ENCODE peak calls at places on chromosomes 6 and 20, in ten cellular contexts. C, X, A, B, Q, W, P, Y, V and U are unnamed samples.

GRCh38 chr20:62900692-62901584 is 25.4 kb downstream of the DIDO1 start:
- DNase-seq in W (no peak), A (peak; percentile 70), Y (no peak), B (peak; percentile 62), Q (no peak), X (peak; percentile 45), V (no peak), C (no peak), P (no peak), U (no peak)

GRCh38 chr20:57205625-57206219 is 60.7 kb downstream of the BMP7 start:
- DNase-seq in X (no peak), V (peak; percentile 26), W (no peak), Q (peak; percentile 40), B (no peak), A (no peak), P (peak; percentile 88), C (peak; percentile 92), Y (peak; percentile 41), U (no peak)

GRCh38 chr20:11902264-11902663 is 15.4 kb upstream of the BTBD3 start:
- DNase-seq in V (peak; percentile 76), Q (no peak), X (no peak), A (no peak), P (peak; percentile 84), Y (no peak), C (no peak), W (no peak), B (no peak), U (no peak)

GRCh38 chr6:53986721-53987526 is 124.3 kb upstream of the MLIP start:
- DNase-seq in B (no peak), X (no peak), Y (no peak), W (no peak), Q (no peak), A (no peak), V (peak; percentile 31), C (peak; percentile 75), P (peak; percentile 52), U (no peak)

GRCh38 chr6:25508051-25508450 is 144.0 kb upstream of the SCGN start:
- DNase-seq in W (no peak), Y (no peak), X (no peak), C (no peak), B (no peak), V (no peak), P (no peak), A (no peak), Q (no peak), U (no peak)

GRCh38 chr6:140538926-140539325 is 1164.5 kb upstream of the CITED2 start:
- DNase-seq in C (peak; percentile 14), X (no peak), Q (no peak), V (no peak), P (peak; percentile 38), W (no peak), A (no peak), Y (no peak), B (no peak), U (no peak)

GRCh38 chr6:137033828-137034227 is 10.9 kb downstream of the IL20RA start:
- DNase-seq in Y (no peak), X (no peak), P (peak; percentile 68), A (peak; percentile 30), B (no peak), C (no peak), W (no peak), V (no peak), Q (no peak), U (peak; percentile 60)

GRCh38 chr6:149060985-149061760 is 256.3 kb upstream of the TAB2 start:
- DNase-seq in A (peak; percentile 94), B (peak; percentile 87), X (no peak), W (no peak), Q (no peak), Y (no peak), C (peak; percentile 60), V (peak; percentile 80), P (peak; percentile 90), U (no peak)

GRCh38 chr6:39108041-39108839 is 6.7 kb downstream of the SAYSD1 start:
- DNase-seq in Y (no peak), C (no peak), B (no peak), V (no peak), X (no peak), A (no peak), P (no peak), Q (no peak), W (no peak), U (no peak)

GRCh38 chr6:45421700-45422540 is 44.2 kb upstream of the SUPT3H start:
- DNase-seq in W (peak; percentile 80), V (peak; percentile 81), A (peak; percentile 16), P (peak; percentile 84), B (peak; percentile 46), X (no peak), Y (no peak), Q (no peak), C (no peak), U (peak; percentile 54)

GRCh38 chr6:43921039-43921438 is 151.0 kb downstream of the VEGFA start:
- DNase-seq in Y (no peak), B (no peak), Q (no peak), V (no peak), C (no peak), P (no peak), W (no peak), A (no peak), X (no peak), U (no peak)

DNA sequence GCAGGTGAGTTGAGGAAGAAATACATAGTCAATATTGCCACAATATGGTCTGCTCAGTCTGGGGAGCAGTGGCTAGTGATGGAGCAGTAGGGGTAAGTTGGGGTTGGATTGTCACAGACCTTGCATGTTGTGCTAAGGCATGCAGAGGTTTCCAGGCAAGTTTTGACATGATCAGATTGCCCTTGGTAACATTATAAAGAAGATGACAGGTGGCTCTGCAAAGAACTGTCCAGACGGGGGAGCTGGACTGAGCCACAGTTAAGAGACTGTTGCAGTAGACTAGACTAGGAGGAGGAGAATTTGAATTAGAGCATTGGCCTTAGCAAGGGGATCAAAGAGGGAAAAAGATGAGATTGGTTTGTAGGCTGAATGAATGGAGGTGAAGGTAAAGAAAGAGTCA is 23.4 kb downstream of the ATRN start:
- DNase-seq in Y (no peak), B (no peak), A (no peak), P (no peak), V (no peak), Q (no peak), C (no peak), W (no peak), X (no peak), U (no peak)
- TF ChIP-seq CTCF in Y (peak; percentile 12), B (no peak), A (peak; percentile 27), P (no peak), V (no peak), Q (no peak), C (no peak), W (no peak), X (no peak), U (no peak)

GRCh38 chr6:118505656-118506055 is 42.4 kb upstream of the PLN start:
- DNase-seq in W (no peak), V (no peak), P (no peak), C (no peak), Y (no peak), A (no peak), Q (no peak), B (no peak), X (no peak), U (no peak)

GRCh38 chr6:118511930-118512715 is 36.0 kb upstream of the PLN start:
- DNase-seq in V (no peak), X (no peak), B (no peak), C (no peak), W (no peak), Q (no peak), A (no peak), Y (no peak), P (no peak), U (no peak)

GRCh38 chr6:118507636-118508035 is 40.5 kb upstream of the PLN start:
- DNase-seq in Y (no peak), C (no peak), Q (no peak), P (no peak), A (no peak), V (no peak), B (no peak), W (no peak), X (no peak), U (no peak)

GRCh38 chr6:118506071-118506638 is 41.9 kb upstream of the PLN start:
- DNase-seq in B (no peak), X (no peak), Q (no peak), W (no peak), V (no peak), Y (no peak), P (no peak), A (no peak), C (no peak), U (no peak)

GRCh38 chr6:118509009-118509617 is 39.0 kb upstream of the PLN start:
- DNase-seq in Y (peak; percentile 32), W (no peak), B (no peak), Q (no peak), C (no peak), X (no peak), A (peak; percentile 26), V (peak; percentile 65), P (peak; percentile 54), U (no peak)
- TF ChIP-seq CTCF in Y (peak; percentile 87), W (peak; percentile 71), B (no peak), Q (peak; percentile 72), C (peak; percentile 62), X (no peak), A (peak; percentile 66), V (peak; percentile 78), P (peak; percentile 83), U (peak; percentile 43)

GRCh38 chr20:25470045-25470444 is 62.6 kb downstream of the GINS1 start:
- DNase-seq in V (peak; percentile 44), C (no peak), W (no peak), A (peak; percentile 57), B (peak; percentile 39), X (no peak), P (peak; percentile 35), Q (no peak), Y (peak; percentile 8), U (peak; percentile 77)
- TF ChIP-seq CTCF in V (peak; percentile 45), C (peak; percentile 59), W (peak; percentile 14), A (peak; percentile 90), B (peak; percentile 22), X (no peak), P (peak; percentile 68), Q (peak; percentile 57), Y (no peak), U (peak; percentile 52)

GRCh38 chr20:25276533-25277050 is 28.7 kb downstream of the PYGB start:
- DNase-seq in C (no peak), A (no peak), P (no peak), Q (no peak), B (no peak), V (no peak), Y (no peak), X (peak; percentile 13), W (peak; percentile 61), U (no peak)

GRCh38 chr20:25275813-25276532 is 28.1 kb downstream of the PYGB start:
- DNase-seq in C (no peak), V (no peak), W (peak; percentile 52), X (peak; percentile 16), Q (no peak), Y (no peak), A (no peak), B (no peak), P (no peak), U (no peak)

GRCh38 chr20:25273541-25274358 is 25.9 kb downstream of the PYGB start:
- DNase-seq in C (no peak), P (no peak), Y (no peak), A (no peak), V (no peak), Q (no peak), X (peak; percentile 70), W (peak; percentile 65), B (no peak), U (no peak)

GRCh38 chr20:25274481-25274880 is 26.6 kb downstream of the PYGB start:
- DNase-seq in X (peak; percentile 15), Y (no peak), A (no peak), Q (no peak), C (no peak), V (no peak), B (no peak), W (peak; percentile 58), P (no peak), U (no peak)

GRCh38 chr20:25274891-25275812 is 27.3 kb downstream of the PYGB start:
- DNase-seq in P (no peak), V (no peak), Y (no peak), Q (no peak), X (peak; percentile 11), A (no peak), B (no peak), W (peak; percentile 53), C (no peak), U (no peak)
- TF ChIP-seq CTCF in P (no peak), V (no peak), Y (no peak), Q (no peak), X (no peak), A (no peak), B (no peak), W (no peak), C (no peak), U (no peak)